ENCODE peak calls at places on chromosomes 7 and 10, in six cellular contexts. J is progenitor cell of endocrine pancreas, Y is kidney epithelial cell, Q is H9, F is breast epithelium, O is chondrocyte. A is an unnamed sample.

GRCh38 chr10:118968071-118968470 is 61.4 kb upstream of the NANOS1 start:
- DNase-seq in Q (no peak), O (no peak), F (no peak), Y (no peak), J (no peak), A (no peak)

GRCh38 chr7:159007308-159008054 is 137.2 kb downstream of the VIPR2 start:
- DNase-seq in Y (no peak), F (no peak), Q (no peak), O (no peak), J (no peak), A (no peak)

GRCh38 chr10:121900443-121901174 is 27.2 kb downstream of the ATE1 start:
- DNase-seq in F (no peak), J (no peak), Y (peak), Q (no peak), O (no peak), A (no peak)

GRCh38 chr10:97000487-97001182 is 168.5 kb downstream of the LCOR start:
- DNase-seq in O (no peak), J (no peak), F (no peak), Q (peak), Y (no peak), A (no peak)

GRCh38 chr7:87506243-87507180 is 31.0 kb upstream of the ABCB4 start:
- DNase-seq in J (no peak), Y (no peak), Q (no peak), F (no peak), O (no peak), A (no peak)

GRCh38 chr10:23512355-23513058 is 73.6 kb downstream of the OTUD1 start:
- DNase-seq in J (no peak), Y (peak), F (no peak), Q (no peak), O (no peak), A (no peak)

GRCh38 chr10:110137142-110137545 is 70.3 kb upstream of the MXI1 start:
- DNase-seq in F (no peak), J (no peak), Q (no peak), Y (no peak), O (no peak), A (no peak)

GRCh38 chr10:44306147-44306710 is 78.7 kb downstream of the CXCL12 start:
- DNase-seq in Y (peak), J (no peak), Q (no peak), O (no peak), F (no peak), A (no peak)

GRCh38 chr10:48804740-48805182 is 120.1 kb downstream of the WDFY4 start:
- DNase-seq in O (no peak), J (no peak), Y (no peak), F (no peak), Q (no peak), A (no peak)

GRCh38 chr7:104931181-104931781 is 82.7 kb upstream of the KMT2E start:
- DNase-seq in Q (no peak), Y (no peak), F (no peak), J (no peak), O (no peak), A (no peak)

GRCh38 chr10:13016413-13016812 is 14.9 kb upstream of the CCDC3 start:
- DNase-seq in Q (no peak), O (no peak), F (no peak), J (no peak), Y (no peak), A (no peak)

GRCh38 chr10:11476035-11476434 is 135.4 kb downstream of the USP6NL start:
- DNase-seq in J (no peak), F (no peak), Q (no peak), O (no peak), Y (no peak), A (no peak)

GRCh38 chr7:127946847-127947246 is 84.4 kb downstream of the LRRC4 start:
- DNase-seq in Q (no peak), J (no peak), O (no peak), F (no peak), Y (no peak), A (no peak)

GRCh38 chr10:31069411-31069810 is 37.7 kb upstream of the ZNF438 start:
- DNase-seq in J (no peak), Q (no peak), O (no peak), Y (no peak), F (no peak), A (no peak)

GRCh38 chr10:69426376-69426727 is 9.6 kb upstream of the TACR2 start:
- DNase-seq in J (no peak), Y (no peak), O (no peak), Q (no peak), F (no peak), A (no peak)

GRCh38 chr10:29734980-29735627 is 100.3 kb upstream of the SVIL start:
- DNase-seq in Y (no peak), Q (peak), F (peak), O (peak), J (peak), A (peak)

GRCh38 chr10:338176-339037 is 203.2 kb downstream of the ZMYND11 start:
- DNase-seq in F (peak), J (no peak), Y (peak), O (no peak), Q (no peak), A (no peak)

GRCh38 chr10:103888113-103888841 is 29.7 kb downstream of the STN1 start:
- DNase-seq in O (no peak), F (peak), J (no peak), Y (peak), Q (no peak), A (no peak)

GRCh38 chr7:121484089-121484763 is 88.1 kb upstream of the FAM3C start:
- DNase-seq in Y (no peak), Q (no peak), J (no peak), F (no peak), O (no peak), A (no peak)

GRCh38 chr10:122154034-122154732 is 116.9 kb upstream of the BTBD16 start:
- DNase-seq in Y (no peak), J (no peak), F (no peak), O (no peak), Q (no peak), A (no peak)

GRCh38 chr7:16644624-16644986 is 949 bp downstream of the ANKMY2 start:
- DNase-seq in J (peak), Y (no peak), F (peak), O (peak), Q (no peak), A (peak)

GRCh38 chr10:78438094-78438906 is 404.6 kb downstream of the RPS24 start:
- DNase-seq in O (no peak), Y (no peak), J (no peak), Q (no peak), F (no peak), A (no peak)

GRCh38 chr7:83457022-83457892 is 191.7 kb downstream of the SEMA3E start:
- DNase-seq in Y (no peak), J (no peak), Q (no peak), O (no peak), F (no peak), A (no peak)
- TF ChIP-seq CTCF in Y (no peak), J (no peak), Q (no peak), O (no peak), F (no peak), A (no peak)

GRCh38 chr7:99313204-99313573 is 12.5 kb upstream of the ARPC1A start:
- DNase-seq in Q (no peak), J (no peak), Y (no peak), F (no peak), O (no peak), A (no peak)
- TF ChIP-seq CTCF in Q (no peak), J (no peak), Y (no peak), F (no peak), O (peak), A (no peak)

DNA sequence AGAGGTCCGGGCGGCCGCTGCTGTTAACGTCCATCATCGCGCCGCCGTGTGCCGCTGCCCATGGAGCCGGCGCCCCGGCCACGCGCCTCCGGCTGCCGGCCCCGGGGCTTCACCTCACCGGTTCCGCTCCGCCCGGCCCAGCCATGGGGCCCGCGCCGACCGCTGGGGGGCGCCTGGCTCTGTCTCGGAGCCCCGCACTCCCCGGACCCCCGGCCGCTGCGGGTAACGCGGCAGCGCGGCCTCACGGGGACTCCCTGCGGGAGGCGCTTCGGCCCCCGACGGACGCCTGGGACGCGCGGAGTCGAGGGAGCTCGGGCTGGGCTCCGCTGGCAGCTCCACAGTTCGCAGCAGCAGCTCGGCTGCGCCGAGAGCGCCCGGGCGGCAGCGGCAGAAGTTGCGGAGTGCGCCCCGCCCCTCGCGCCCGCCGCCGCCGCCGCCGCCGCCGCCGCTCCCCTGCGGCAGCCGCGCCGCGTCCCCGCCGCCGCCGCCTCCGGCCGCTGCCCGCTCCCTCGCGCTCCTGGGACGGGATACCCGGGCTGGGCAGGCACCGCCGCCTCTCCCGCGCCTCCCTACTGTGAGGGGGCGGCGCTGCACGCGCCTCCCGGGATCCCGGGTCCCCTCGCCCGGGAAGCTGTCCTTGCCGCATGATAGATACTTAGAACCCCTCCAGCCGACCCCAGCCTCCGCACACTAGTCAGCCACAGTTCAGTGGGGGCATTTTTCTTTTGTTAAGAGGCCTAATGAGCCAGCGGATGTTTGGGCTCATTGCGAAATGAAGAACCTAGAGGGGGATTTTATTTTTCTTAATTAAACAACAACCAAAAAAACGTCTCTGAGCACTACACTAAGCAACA is at the start of gene HTR7:
- DNase-seq in J (peak), Y (no peak), O (no peak), Q (peak), F (no peak), A (peak)
- TF ChIP-seq CTCF in J (peak), Y (no peak), O (peak), Q (peak), F (no peak), A (no peak)

DNA sequence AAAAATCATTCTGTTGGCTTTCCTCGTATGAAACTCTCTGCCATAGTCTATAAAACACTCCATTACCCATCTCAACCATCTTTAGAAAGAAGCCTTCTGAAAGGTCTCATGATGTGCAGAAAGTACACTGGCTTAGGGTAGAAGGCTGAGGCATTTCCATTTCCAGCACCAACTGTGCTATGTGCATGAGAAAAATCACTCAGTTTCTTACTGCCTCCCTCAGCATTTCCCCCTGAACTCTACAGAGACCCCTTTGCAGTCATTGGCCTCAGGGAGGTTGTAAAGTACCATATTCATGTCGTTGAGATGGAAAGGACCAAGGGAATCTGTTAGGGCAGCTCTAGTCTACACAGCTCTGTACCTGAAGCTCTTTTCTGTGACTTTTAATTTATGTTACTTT is 46.8 kb downstream of the STEAP1B start:
- DNase-seq in Q (no peak), F (no peak), J (no peak), O (no peak), Y (no peak), A (no peak)
- TF ChIP-seq CTCF in Q (no peak), F (no peak), J (no peak), O (no peak), Y (no peak), A (no peak)

DNA sequence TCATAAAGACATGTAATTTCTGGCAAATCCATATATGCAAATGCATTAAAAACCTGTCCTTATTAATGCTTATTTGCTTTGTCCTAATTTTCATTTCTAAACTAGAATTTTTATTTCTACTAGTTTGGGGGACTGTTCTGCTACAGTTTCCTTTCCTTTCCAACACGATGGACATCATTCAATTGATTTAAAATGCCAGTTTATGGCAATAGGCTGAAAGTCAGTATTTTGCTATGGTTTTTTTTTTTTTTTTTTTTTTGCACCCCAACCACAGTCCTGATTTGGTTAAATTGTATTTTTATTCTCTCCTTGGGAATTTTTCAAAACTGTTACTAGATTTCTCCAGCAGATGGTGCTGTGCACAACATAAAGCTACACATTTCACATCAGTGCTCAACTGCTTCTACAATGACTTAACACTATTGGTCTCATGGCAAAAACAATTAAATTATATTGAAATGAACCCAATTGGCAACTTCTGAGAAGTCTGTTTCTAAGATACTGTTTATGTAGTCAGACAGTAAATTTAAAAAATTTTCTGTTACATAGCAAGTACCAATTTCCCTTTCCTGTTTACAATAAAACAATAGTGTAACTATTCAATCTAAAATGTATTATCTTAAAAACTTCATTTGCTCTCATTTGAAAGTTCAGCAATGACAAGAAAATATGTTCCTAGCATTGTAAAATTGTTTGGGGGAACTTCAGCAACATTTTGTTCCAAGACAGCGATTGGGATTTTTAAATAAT is 193.8 kb upstream of the CCDC6 start:
- DNase-seq in Q (no peak), Y (no peak), O (no peak), F (no peak), J (peak), A (no peak)
- TF ChIP-seq CTCF in Q (peak), Y (peak), O (peak), F (peak), J (peak), A (peak)

GRCh38 chr10:132322621-132323048 is 9.4 kb upstream of the LRRC27 start:
- DNase-seq in Y (no peak), O (peak), F (no peak), Q (no peak), J (no peak), A (no peak)
- TF ChIP-seq CTCF in Y (peak), O (peak), F (no peak), Q (peak), J (no peak), A (no peak)

GRCh38 chr10:124296121-124296812 is 122.5 kb downstream of the OAT start:
- DNase-seq in J (no peak), O (peak), Q (peak), Y (no peak), F (no peak), A (no peak)
- TF ChIP-seq CTCF in J (no peak), O (peak), Q (peak), Y (no peak), F (no peak), A (no peak)

DNA sequence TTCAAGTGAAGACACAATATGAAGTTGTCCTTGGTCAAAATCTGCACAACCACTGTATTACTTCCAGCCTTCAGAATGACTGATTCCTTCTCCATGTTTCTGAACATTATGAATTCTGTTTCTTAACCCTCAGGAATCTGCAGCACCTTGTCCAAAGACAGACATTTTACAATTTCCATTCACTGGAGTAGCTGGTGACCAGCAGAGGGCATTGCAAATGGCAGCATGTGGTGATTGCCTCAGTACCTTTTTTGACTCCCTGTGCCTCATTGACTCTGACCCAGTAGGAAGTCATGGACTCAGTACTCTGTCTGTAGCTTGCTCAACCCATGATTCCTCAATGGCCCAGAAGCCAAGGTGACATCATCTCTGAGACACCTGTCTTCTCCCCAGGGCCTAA is 879 bp upstream of the VPS41 start:
- DNase-seq in F (no peak), J (no peak), Q (no peak), Y (no peak), O (no peak), A (no peak)
- TF ChIP-seq CTCF in F (no peak), J (no peak), Q (peak), Y (peak), O (peak), A (no peak)

A was measured in activated B cell treated with CpG ODN at 0.5 μM for 24 hours.